ENCODE peak calls at places on chromosomes 16 and 17, in seven cellular contexts. O is HCT116, H is K562, D is HepG2, N is SK-N-SH, Z is H1, I is GM12878. R is an unnamed sample.

GRCh38 chr17:79610151-79610645 is 653 bp downstream of the RBFOX3 start:
- DNase-seq in O (no peak), N (peak), D (no peak), H (no peak), I (no peak), Z (no peak), R (no peak)

GRCh38 chr16:75733305-75734141 is 7.2 kb upstream of the CPHXL start:
- DNase-seq in O (no peak), Z (no peak), N (no peak), H (no peak), D (no peak), I (no peak), R (no peak)

GRCh38 chr16:129075-129474 is 9.4 kb downstream of the NPRL3 start:
- DNase-seq in H (no peak), Z (no peak), O (no peak), D (no peak), N (no peak), I (no peak), R (no peak)

GRCh38 chr17:77449908-77450741 is 309.4 kb downstream of the SEC14L1 start:
- DNase-seq in Z (peak), H (peak), O (no peak), I (no peak), N (peak), D (peak), R (peak)

GRCh38 chr16:54200161-54200534 is 86.4 kb downstream of the IRX3 start:
- DNase-seq in H (no peak), Z (no peak), O (no peak), D (no peak), N (no peak), I (no peak), R (no peak)

GRCh38 chr17:16417896-16418683 is 2.7 kb downstream of the TRPV2 start:
- DNase-seq in I (no peak), N (no peak), Z (no peak), O (no peak), H (no peak), D (no peak), R (no peak)

GRCh38 chr17:66627985-66628384 is 206.9 kb upstream of the CACNG5 start:
- DNase-seq in O (no peak), I (no peak), N (peak), Z (no peak), D (no peak), H (no peak), R (no peak)

GRCh38 chr17:35786941-35787432 is 8.5 kb downstream of the MMP28 start:
- DNase-seq in I (no peak), O (no peak), N (peak), D (no peak), H (no peak), Z (no peak), R (peak)

GRCh38 chr16:54342966-54343365 is 56.4 kb upstream of the IRX3 start:
- DNase-seq in O (no peak), D (no peak), N (no peak), I (no peak), Z (no peak), H (no peak), R (no peak)

GRCh38 chr16:11729787-11730186 is 12.9 kb downstream of the TXNDC11 start:
- DNase-seq in D (no peak), I (no peak), N (no peak), H (no peak), Z (no peak), O (no peak), R (no peak)
- TF ChIP-seq JUND in D (no peak), I (no peak), N (no peak), H (no peak), Z (no peak), O (no peak), R (no peak)

GRCh38 chr17:43216762-43217613 is 5.3 kb downstream of the TMEM106A start:
- DNase-seq in Z (no peak), H (no peak), D (peak), N (no peak), I (no peak), O (no peak), R (no peak)
- TF ChIP-seq JUND in Z (no peak), H (no peak), D (no peak), N (no peak), I (no peak), O (no peak), R (no peak)

GRCh38 chr17:64448665-64449512 is at the start of gene MILR1:
- DNase-seq in N (no peak), D (no peak), H (peak), Z (no peak), I (peak), O (peak), R (no peak)
- TF ChIP-seq JUND in N (no peak), D (no peak), H (peak), Z (no peak), I (no peak), O (peak), R (no peak)

GRCh38 chr17:50044483-50044882 is 11.4 kb upstream of the ITGA3 start:
- DNase-seq in D (no peak), I (no peak), Z (no peak), H (no peak), O (no peak), N (no peak), R (no peak)

GRCh38 chr17:50046179-50046578 is 9.7 kb upstream of the ITGA3 start:
- DNase-seq in I (no peak), D (no peak), O (no peak), H (no peak), N (no peak), Z (no peak), R (no peak)

GRCh38 chr17:50046667-50047066 is 9.2 kb upstream of the ITGA3 start:
- DNase-seq in D (no peak), N (no peak), H (no peak), I (no peak), Z (no peak), O (no peak), R (no peak)

GRCh38 chr17:50043290-50044148 is 12.4 kb upstream of the ITGA3 start:
- DNase-seq in H (no peak), N (no peak), I (no peak), D (no peak), O (no peak), Z (no peak), R (no peak)

GRCh38 chr17:50045154-50045553 is 10.8 kb upstream of the ITGA3 start:
- DNase-seq in H (no peak), D (no peak), Z (no peak), O (no peak), I (no peak), N (no peak), R (no peak)
- TF ChIP-seq JUND in H (no peak), D (no peak), Z (no peak), O (no peak), I (no peak), N (no peak), R (no peak)

GRCh38 chr17:65117384-65118035 is 19.7 kb upstream of the RGS9 start:
- DNase-seq in I (no peak), D (no peak), Z (no peak), H (no peak), N (no peak), O (no peak), R (no peak)
- TF ChIP-seq JUND in I (no peak), D (no peak), Z (no peak), H (no peak), N (no peak), O (no peak), R (no peak)

R was measured in T47D.